ENCODE peak calls at places on chromosome 5, in six cellular contexts. E is transverse colon, K is K562, C is endothelial cell of umbilical vein, Z is GM23338, A is prostate gland. T is an unnamed sample.

GRCh38 chr5:177131352-177131710 is 2.2 kb upstream of the NSD1 start:
- DNase-seq in E (no peak), K (no peak), C (no peak), Z (no peak), A (no peak), T (no peak)

GRCh38 chr5:123382252-123382651 is 41.0 kb downstream of the CEP120 start:
- DNase-seq in E (no peak), K (no peak), C (no peak), Z (no peak), A (no peak), T (no peak)

GRCh38 chr5:43121565-43122484 is 1.1 kb downstream of the ZNF131 start:
- DNase-seq in E (peak), K (peak), C (peak), Z (peak), A (peak), T (no peak)

GRCh38 chr5:86679529-86679928 is 61.8 kb downstream of the COX7C start:
- DNase-seq in E (no peak), K (peak), C (peak), Z (peak), A (peak), T (no peak)

GRCh38 chr5:111984044-111984443 is 227.1 kb upstream of the NREP start:
- DNase-seq in E (no peak), K (no peak), C (no peak), Z (no peak), A (no peak), T (no peak)

GRCh38 chr5:180336234-180337020 is 16.7 kb downstream of the GFPT2 start:
- DNase-seq in E (no peak), K (no peak), C (no peak), Z (no peak), A (no peak), T (no peak)

GRCh38 chr5:78506296-78507049 is 142.1 kb downstream of the LHFPL2 start:
- DNase-seq in E (no peak), K (no peak), C (no peak), Z (no peak), A (no peak), T (no peak)

GRCh38 chr5:52943285-52943684 is 45.9 kb upstream of the ITGA2 start:
- DNase-seq in E (no peak), K (no peak), C (peak), Z (no peak), A (no peak), T (no peak)

GRCh38 chr5:153672347-153673090 is 182.0 kb downstream of the GRIA1 start:
- DNase-seq in E (no peak), K (no peak), C (peak), Z (no peak), A (no peak), T (no peak)

GRCh38 chr5:91670565-91670964 is 287.4 kb upstream of the ARRDC3 start:
- DNase-seq in E (no peak), K (no peak), C (no peak), Z (peak), A (no peak), T (no peak)

GRCh38 chr5:112784726-112785125 is 47.0 kb downstream of the APC start:
- DNase-seq in E (no peak), K (no peak), C (no peak), Z (peak), A (no peak), T (no peak)

GRCh38 chr5:167723254-167723871 is 568.1 kb upstream of the WWC1 start:
- DNase-seq in E (peak), K (peak), C (peak), Z (peak), A (peak), T (peak)

GRCh38 chr5:167720676-167721260 is 570.7 kb upstream of the WWC1 start:
- DNase-seq in E (no peak), K (no peak), C (no peak), Z (no peak), A (no peak), T (no peak)

GRCh38 chr5:167720201-167720600 is 571.2 kb upstream of the WWC1 start:
- DNase-seq in E (no peak), K (no peak), C (no peak), Z (no peak), A (no peak), T (no peak)

GRCh38 chr5:167725741-167726140 is 565.7 kb upstream of the WWC1 start:
- DNase-seq in E (no peak), K (no peak), C (no peak), Z (peak), A (no peak), T (no peak)

DNA sequence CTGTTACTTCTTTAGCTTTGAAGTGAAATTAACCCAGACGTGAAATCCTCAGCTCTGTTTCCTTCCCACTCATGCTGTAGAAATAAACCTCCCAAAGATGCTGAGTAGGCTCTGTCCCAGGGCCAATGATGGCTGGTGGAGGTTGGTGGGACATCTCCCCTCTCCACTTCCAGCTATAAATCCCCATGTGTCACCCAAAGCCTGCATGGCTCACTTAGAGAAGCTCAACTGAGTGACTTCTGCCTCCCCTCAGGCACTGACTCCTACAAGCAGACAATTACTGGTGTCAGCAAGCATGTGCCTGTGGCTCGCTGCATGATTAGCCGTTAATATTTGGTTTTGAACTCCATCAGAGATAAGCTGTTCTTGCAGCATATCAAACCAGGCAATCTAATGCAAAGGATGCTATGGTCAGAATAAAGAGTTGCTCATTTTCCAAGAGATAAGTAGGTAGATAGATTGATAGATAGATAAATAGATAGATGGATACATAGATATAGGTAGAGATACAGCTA is 569.5 kb upstream of the WWC1 start:
- DNase-seq in E (no peak), K (no peak), C (no peak), Z (no peak), A (no peak), T (no peak)
- TF ChIP-seq POLR2AphosphoS5 in E (no peak), K (no peak), C (no peak), Z (no peak), A (no peak), T (no peak)

GRCh38 chr5:80507663-80508062 is 19.8 kb downstream of the FAM151B start:
- DNase-seq in E (no peak), K (no peak), C (no peak), Z (peak), A (no peak), T (no peak)
- H3K4me3 ChIP-seq in E (no peak), K (no peak), C (no peak), Z (no peak), A (no peak), T (no peak)

DNA sequence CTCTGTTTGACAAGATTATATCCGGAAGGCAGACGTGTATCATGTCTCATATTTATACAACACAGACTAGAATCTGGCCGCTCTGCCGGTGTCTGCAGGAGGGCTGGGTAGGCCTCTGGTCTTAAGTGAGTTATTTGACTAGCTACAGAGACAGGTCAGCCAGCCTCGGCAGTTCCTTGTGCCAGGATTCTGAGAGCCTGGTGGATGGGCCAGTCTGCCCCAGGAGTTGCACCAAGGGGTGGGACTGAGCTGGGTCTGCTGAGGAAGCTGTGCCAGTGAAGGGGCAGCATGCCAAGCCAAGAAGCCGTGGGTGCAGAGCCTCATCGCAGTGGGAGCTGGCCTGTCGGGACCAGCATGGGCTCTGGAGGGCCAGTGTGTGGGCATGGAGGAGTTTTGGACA is 7.1 kb downstream of the SNX18 start:
- DNase-seq in E (peak), K (no peak), C (peak), Z (no peak), A (no peak), T (no peak)
- TF ChIP-seq POLR2AphosphoS5 in E (no peak), K (no peak), C (no peak), Z (no peak), A (no peak), T (no peak)

GRCh38 chr5:79695501-79695900 is 5.9 kb downstream of the CMYA5 start:
- DNase-seq in E (no peak), K (no peak), C (no peak), Z (no peak), A (no peak), T (no peak)

GRCh38 chr5:79694183-79694582 is 4.5 kb downstream of the CMYA5 start:
- DNase-seq in E (no peak), K (no peak), C (no peak), Z (no peak), A (no peak), T (no peak)

GRCh38 chr5:79692586-79692985 is 3.0 kb downstream of the CMYA5 start:
- DNase-seq in E (no peak), K (no peak), C (no peak), Z (no peak), A (no peak), T (no peak)

GRCh38 chr5:79697222-79698164 is 7.9 kb downstream of the CMYA5 start:
- DNase-seq in E (no peak), K (peak), C (no peak), Z (no peak), A (no peak), T (no peak)

DNA sequence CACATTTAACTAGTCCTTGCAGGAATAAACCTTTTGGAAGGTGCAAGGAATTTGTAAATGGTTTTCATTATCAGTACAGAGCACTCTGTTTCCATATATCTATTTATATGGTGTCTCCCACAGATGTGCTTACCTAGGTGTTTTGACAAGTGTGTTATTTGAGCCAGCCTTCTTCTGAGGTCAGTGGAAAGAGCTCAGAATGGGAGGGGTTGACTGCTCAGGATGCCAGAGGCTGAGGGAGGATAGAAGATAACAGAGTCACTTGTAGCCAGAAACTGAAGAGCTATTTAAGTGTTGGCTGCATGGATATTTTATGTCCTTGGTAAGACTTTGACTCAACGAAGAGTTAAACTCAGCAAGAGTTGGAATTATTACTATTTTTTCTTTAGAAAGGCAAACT is 5.0 kb downstream of the CMYA5 start:
- DNase-seq in E (no peak), K (peak), C (no peak), Z (peak), A (no peak), T (no peak)
- H3K4me3 ChIP-seq in E (no peak), K (no peak), C (no peak), Z (no peak), A (no peak), T (no peak)

DNA sequence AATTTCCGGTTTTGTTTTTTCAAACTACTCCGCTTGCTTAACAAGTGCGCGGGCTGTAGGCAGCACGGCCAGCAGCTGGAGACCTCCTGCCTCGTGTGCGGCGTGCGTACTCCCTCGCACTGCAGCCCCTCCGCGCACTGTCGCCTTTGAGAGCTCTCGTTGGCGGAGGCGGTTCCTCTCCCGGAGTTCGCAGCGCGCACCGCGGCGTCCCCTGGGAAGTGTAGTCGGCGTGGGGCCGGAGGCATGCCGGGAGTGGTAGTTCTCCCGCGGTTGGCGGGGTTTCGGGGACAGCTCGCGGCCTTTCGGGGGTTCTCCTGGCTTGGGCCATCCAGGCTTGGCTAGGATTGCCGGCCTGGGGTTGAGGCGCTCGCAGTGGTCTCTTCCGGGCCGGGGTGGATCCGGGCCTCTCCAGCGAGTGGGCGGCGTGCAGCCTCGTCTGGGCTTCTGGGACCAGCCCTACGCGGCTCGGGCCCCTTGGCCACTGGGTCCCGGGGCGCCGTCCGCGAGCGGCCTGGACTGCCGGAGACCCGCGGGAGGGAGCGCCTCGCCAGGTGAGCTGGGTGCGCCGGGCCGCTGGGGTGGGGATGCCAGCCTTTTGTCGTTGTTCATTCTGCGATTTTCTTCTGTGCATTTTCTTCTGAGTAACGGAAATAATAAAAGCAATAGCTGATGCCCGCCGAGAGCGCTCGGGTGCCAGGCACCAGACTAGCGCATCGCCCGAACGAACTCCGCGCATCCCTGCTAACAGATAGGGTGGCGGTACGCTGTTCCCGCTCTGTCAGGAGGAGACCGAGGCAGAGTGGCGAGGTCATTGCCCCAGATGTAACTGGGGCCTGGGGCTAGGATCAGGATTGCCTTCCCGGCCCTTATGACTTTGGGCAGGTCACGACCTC is at the start of gene ZNF354C:
- DNase-seq in E (peak), K (peak), C (peak), Z (peak), A (peak), T (peak)
- TF ChIP-seq POLR2AphosphoS5 in E (peak), K (no peak), C (peak), Z (peak), A (peak), T (no peak)

GRCh38 chr5:1380011-1380817 is 35.3 kb upstream of the CLPTM1L start:
- DNase-seq in E (peak), K (peak), C (peak), Z (peak), A (peak), T (no peak)
- H3K4me3 ChIP-seq in E (no peak), K (no peak), C (no peak), Z (no peak), A (no peak), T (peak)

T was measured in suprapubic skin.